ENCODE peak calls at places on chromosomes 6 and 20, in six cellular contexts. One of them, this sample, is unnamed.

GRCh38 chr6:33621396-33622388 is 570 bp downstream of the ITPR3 start:
- DNase-seq in fibroblast of mammary gland: peak; percentile 45
- DNase-seq in AG09319: no peak
- DNase-seq in psoas muscle: peak; percentile 51
- DNase-seq in upper lobe of right lung: peak; percentile 88
- DNase-seq in transverse colon: peak; percentile 60
- DNase-seq in this sample: peak; percentile 80

GRCh38 chr6:111604259-111605099 is 1.2 kb downstream of the TRAF3IP2 start:
- DNase-seq in fibroblast of mammary gland: peak; percentile 96
- DNase-seq in AG09319: no peak
- DNase-seq in psoas muscle: peak; percentile 77
- DNase-seq in upper lobe of right lung: no peak
- DNase-seq in transverse colon: peak; percentile 56
- DNase-seq in this sample: peak; percentile 57

GRCh38 chr6:75115501-75115900 is 90.4 kb downstream of the COL12A1 start:
- DNase-seq in fibroblast of mammary gland: peak; percentile 60
- DNase-seq in AG09319: no peak
- DNase-seq in psoas muscle: no peak
- DNase-seq in upper lobe of right lung: no peak
- DNase-seq in transverse colon: no peak
- DNase-seq in this sample: no peak

GRCh38 chr6:44561832-44562496 is 174.5 kb downstream of the CDC5L start:
- DNase-seq in fibroblast of mammary gland: no peak
- DNase-seq in AG09319: no peak
- DNase-seq in psoas muscle: no peak
- DNase-seq in upper lobe of right lung: no peak
- DNase-seq in transverse colon: no peak
- DNase-seq in this sample: no peak

GRCh38 chr20:25308671-25309394 is 60.9 kb downstream of the PYGB start:
- DNase-seq in fibroblast of mammary gland: peak; percentile 95
- DNase-seq in AG09319: no peak
- DNase-seq in psoas muscle: no peak
- DNase-seq in upper lobe of right lung: peak; percentile 61
- DNase-seq in transverse colon: no peak
- DNase-seq in this sample: no peak

GRCh38 chr6:13268914-13269532 is 59.3 kb downstream of the TBC1D7 start:
- DNase-seq in fibroblast of mammary gland: peak; percentile 49
- DNase-seq in AG09319: no peak
- DNase-seq in psoas muscle: no peak
- DNase-seq in upper lobe of right lung: no peak
- DNase-seq in transverse colon: no peak
- DNase-seq in this sample: no peak

GRCh38 chr6:162940426-162940825 is 212.7 kb downstream of the PACRG start:
- DNase-seq in fibroblast of mammary gland: peak; percentile 37
- DNase-seq in AG09319: no peak
- DNase-seq in psoas muscle: no peak
- DNase-seq in upper lobe of right lung: no peak
- DNase-seq in transverse colon: no peak
- DNase-seq in this sample: no peak

GRCh38 chr20:15491564-15491963 is 1081.7 kb downstream of the KIF16B start:
- DNase-seq in fibroblast of mammary gland: no peak
- DNase-seq in AG09319: no peak
- DNase-seq in psoas muscle: no peak
- DNase-seq in upper lobe of right lung: no peak
- DNase-seq in transverse colon: no peak
- DNase-seq in this sample: no peak

GRCh38 chr20:50844430-50845100 is 49.7 kb downstream of the BCAS4 start:
- DNase-seq in fibroblast of mammary gland: peak; percentile 82
- DNase-seq in AG09319: no peak
- DNase-seq in psoas muscle: no peak
- DNase-seq in upper lobe of right lung: no peak
- DNase-seq in transverse colon: no peak
- DNase-seq in this sample: no peak

DNA sequence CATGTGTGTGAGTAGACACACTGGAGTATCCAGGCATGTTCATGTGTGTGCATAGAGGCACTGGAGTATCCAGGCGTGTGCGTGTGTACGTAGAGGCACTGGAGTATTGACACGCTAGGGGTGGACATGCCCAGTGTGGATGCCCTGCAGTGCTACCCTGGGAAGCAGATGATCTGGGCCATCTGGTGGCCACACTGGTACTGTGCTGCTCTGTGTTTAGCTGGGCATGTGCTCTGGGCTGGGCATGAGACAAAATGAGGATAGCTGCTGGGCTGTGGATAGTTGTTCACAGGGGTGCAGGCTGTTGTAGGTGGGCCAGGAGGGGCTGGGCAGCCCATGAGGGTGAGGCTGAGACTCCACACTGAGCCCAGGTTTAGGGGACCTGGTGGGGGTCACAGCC is 24.0 kb upstream of the NPBWR2 start:
- DNase-seq in fibroblast of mammary gland: peak; percentile 34
- DNase-seq in AG09319: no peak
- DNase-seq in psoas muscle: no peak
- DNase-seq in upper lobe of right lung: peak; percentile 32
- DNase-seq in transverse colon: no peak
- DNase-seq in this sample: no peak
- TF ChIP-seq CTCF in fibroblast of mammary gland: peak; percentile 34
- TF ChIP-seq CTCF in AG09319: no peak
- TF ChIP-seq CTCF in psoas muscle: no peak
- TF ChIP-seq CTCF in upper lobe of right lung: no peak
- TF ChIP-seq CTCF in transverse colon: no peak
- TF ChIP-seq CTCF in this sample: no peak

DNA sequence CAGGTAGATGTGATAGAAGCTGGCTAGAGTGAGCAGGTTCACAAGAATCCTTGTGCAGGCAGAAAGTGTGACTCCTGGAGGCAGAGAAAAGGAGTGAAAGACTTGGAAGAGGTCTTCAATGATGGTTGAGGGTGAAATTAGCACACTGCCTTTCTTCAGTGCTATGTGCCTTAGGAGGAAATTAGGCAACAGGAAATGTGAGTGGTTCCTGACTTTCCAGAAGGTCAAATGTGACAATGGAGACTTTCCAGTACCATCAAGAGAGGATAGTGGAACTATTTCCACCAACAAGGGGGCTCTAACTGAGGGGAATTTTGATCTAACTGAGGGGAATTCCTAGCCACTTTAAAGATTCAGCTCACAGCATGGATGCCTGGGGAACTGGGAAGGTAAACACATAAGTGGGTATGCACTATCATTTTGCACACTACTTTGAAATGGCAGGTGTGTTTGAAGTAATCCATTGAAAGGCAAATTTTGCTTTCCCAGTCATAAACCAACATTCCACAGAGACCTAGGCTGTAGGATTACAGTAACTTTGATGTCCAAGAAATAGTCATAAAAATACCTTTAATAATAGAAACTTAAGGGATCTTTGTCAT is 90.0 kb downstream of the PERP start:
- DNase-seq in fibroblast of mammary gland: peak; percentile 4
- DNase-seq in AG09319: no peak
- DNase-seq in psoas muscle: no peak
- DNase-seq in upper lobe of right lung: no peak
- DNase-seq in transverse colon: no peak
- DNase-seq in this sample: no peak
- TF ChIP-seq CTCF in fibroblast of mammary gland: no peak
- TF ChIP-seq CTCF in AG09319: no peak
- TF ChIP-seq CTCF in psoas muscle: no peak
- TF ChIP-seq CTCF in upper lobe of right lung: no peak
- TF ChIP-seq CTCF in transverse colon: no peak
- TF ChIP-seq CTCF in this sample: no peak

GRCh38 chr20:63815869-63816268 is 15.2 kb downstream of the ZBTB46 start:
- DNase-seq in fibroblast of mammary gland: no peak
- DNase-seq in AG09319: no peak
- DNase-seq in psoas muscle: no peak
- DNase-seq in upper lobe of right lung: no peak
- DNase-seq in transverse colon: no peak
- DNase-seq in this sample: no peak

GRCh38 chr20:63815613-63815862 is 15.5 kb downstream of the ZBTB46 start:
- DNase-seq in fibroblast of mammary gland: no peak
- DNase-seq in AG09319: no peak
- DNase-seq in psoas muscle: no peak
- DNase-seq in upper lobe of right lung: no peak
- DNase-seq in transverse colon: no peak
- DNase-seq in this sample: no peak

GRCh38 chr20:63821824-63822223 is 9.2 kb downstream of the ZBTB46 start:
- DNase-seq in fibroblast of mammary gland: no peak
- DNase-seq in AG09319: no peak
- DNase-seq in psoas muscle: no peak
- DNase-seq in upper lobe of right lung: no peak
- DNase-seq in transverse colon: no peak
- DNase-seq in this sample: no peak

GRCh38 chr20:63822276-63822696 is 8.8 kb downstream of the ZBTB46 start:
- DNase-seq in fibroblast of mammary gland: no peak
- DNase-seq in AG09319: no peak
- DNase-seq in psoas muscle: no peak
- DNase-seq in upper lobe of right lung: no peak
- DNase-seq in transverse colon: no peak
- DNase-seq in this sample: no peak

GRCh38 chr20:63819224-63819917 is 11.7 kb downstream of the ZBTB46 start:
- DNase-seq in fibroblast of mammary gland: peak; percentile 28
- DNase-seq in AG09319: no peak
- DNase-seq in psoas muscle: no peak
- DNase-seq in upper lobe of right lung: no peak
- DNase-seq in transverse colon: peak; percentile 48
- DNase-seq in this sample: peak; percentile 53
- TF ChIP-seq CTCF in fibroblast of mammary gland: peak; percentile 26
- TF ChIP-seq CTCF in AG09319: peak; percentile 36
- TF ChIP-seq CTCF in psoas muscle: peak; percentile 44
- TF ChIP-seq CTCF in upper lobe of right lung: peak; percentile 43
- TF ChIP-seq CTCF in transverse colon: peak; percentile 38
- TF ChIP-seq CTCF in this sample: no peak

DNA sequence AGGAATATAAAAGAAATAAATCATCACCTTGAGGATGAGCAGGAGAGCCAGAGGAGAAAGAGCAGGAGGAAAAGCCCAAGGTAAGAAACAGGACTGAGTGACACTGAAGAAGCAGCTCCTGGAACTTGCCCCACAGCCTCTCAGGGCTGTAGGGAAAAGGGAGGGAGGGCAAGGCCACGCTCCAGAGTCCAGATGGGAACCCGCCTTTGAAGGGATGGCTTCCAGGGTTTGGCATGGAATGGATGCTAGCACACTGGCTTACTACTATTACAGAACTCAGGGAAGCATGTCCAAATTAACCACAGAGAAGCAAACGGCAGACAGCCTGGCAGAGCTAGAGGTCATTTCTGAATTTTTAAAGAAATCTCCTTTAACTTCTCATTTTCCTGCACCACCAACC is 26.8 kb downstream of the RALGAPA2 start:
- DNase-seq in fibroblast of mammary gland: no peak
- DNase-seq in AG09319: no peak
- DNase-seq in psoas muscle: peak; percentile 20
- DNase-seq in upper lobe of right lung: no peak
- DNase-seq in transverse colon: no peak
- DNase-seq in this sample: no peak
- TF ChIP-seq CTCF in fibroblast of mammary gland: no peak
- TF ChIP-seq CTCF in AG09319: no peak
- TF ChIP-seq CTCF in psoas muscle: no peak
- TF ChIP-seq CTCF in upper lobe of right lung: no peak
- TF ChIP-seq CTCF in transverse colon: no peak
- TF ChIP-seq CTCF in this sample: no peak

GRCh38 chr6:43174263-43175112 is 3.4 kb downstream of the SRF start:
- DNase-seq in fibroblast of mammary gland: peak; percentile 99
- DNase-seq in AG09319: peak; percentile 99
- DNase-seq in psoas muscle: peak; percentile 96
- DNase-seq in upper lobe of right lung: peak; percentile 96
- DNase-seq in transverse colon: peak; percentile 98
- DNase-seq in this sample: peak; percentile 97
- TF ChIP-seq CTCF in fibroblast of mammary gland: no peak
- TF ChIP-seq CTCF in AG09319: no peak
- TF ChIP-seq CTCF in psoas muscle: peak; percentile 12
- TF ChIP-seq CTCF in upper lobe of right lung: peak; percentile 17
- TF ChIP-seq CTCF in transverse colon: peak; percentile 13
- TF ChIP-seq CTCF in this sample: peak; percentile 14

DNA sequence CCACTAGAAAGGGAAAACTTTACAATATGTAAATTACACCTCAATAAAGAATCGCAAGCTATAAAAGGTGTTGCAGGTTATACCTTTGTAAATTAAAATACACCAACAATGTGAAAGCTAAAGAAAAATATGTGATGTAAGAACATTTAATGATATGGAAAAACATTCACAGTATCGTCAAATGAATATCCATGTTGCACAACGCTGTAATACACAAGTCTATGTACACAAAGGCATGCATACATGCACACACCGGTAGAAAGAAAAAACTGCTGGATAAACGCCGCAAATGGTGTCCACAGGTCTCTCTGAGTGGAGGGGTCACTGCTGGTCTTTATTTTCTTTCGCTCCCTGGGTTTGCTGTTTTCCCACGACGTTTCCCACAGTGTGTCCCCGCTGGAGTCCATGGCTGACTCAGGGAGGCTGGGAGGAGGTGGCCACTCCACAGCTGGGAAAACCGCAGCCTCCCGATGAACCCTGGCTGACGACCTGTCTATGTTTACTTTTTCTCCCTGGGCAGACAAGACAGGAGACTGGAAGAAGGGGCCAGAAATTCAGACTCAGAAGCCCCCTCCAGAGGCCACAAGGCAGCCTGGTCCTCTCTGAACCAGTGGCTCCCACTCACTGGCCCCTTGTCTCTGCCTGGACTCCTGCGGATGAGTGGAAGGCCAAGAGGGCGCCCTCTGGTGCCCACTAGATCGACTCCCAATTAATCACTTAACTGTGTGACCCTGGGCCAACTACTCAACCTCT is 13.0 kb upstream of the BPI start:
- DNase-seq in fibroblast of mammary gland: peak; percentile 85
- DNase-seq in AG09319: no peak
- DNase-seq in psoas muscle: peak; percentile 39
- DNase-seq in upper lobe of right lung: no peak
- DNase-seq in transverse colon: no peak
- DNase-seq in this sample: no peak
- TF ChIP-seq CTCF in fibroblast of mammary gland: peak; percentile 58
- TF ChIP-seq CTCF in AG09319: peak; percentile 53
- TF ChIP-seq CTCF in psoas muscle: peak; percentile 11
- TF ChIP-seq CTCF in upper lobe of right lung: peak; percentile 40
- TF ChIP-seq CTCF in transverse colon: peak; percentile 15
- TF ChIP-seq CTCF in this sample: no peak

This sample was measured in mucosa of descending colon.